ENCODE peak calls at places on chromosomes 16 and 17, in four cellular contexts. J, A, W and Y are unnamed samples.

GRCh38 chr17:9886141-9886930 is 18.7 kb downstream of the RCVRN start:
- DNase-seq in J (peak; percentile 20), A (no peak), W (no peak), Y (no peak)

GRCh38 chr16:88533381-88533831 is 36.8 kb upstream of the ZC3H18 start:
- DNase-seq in J (no peak), A (no peak), W (no peak), Y (no peak)

GRCh38 chr16:2224183-2224486 is 744 bp downstream of the E4F1 start:
- DNase-seq in J (no peak), A (no peak), W (no peak), Y (no peak)

GRCh38 chr17:76268015-76268749 is 3.0 kb downstream of the UBALD2 start:
- DNase-seq in J (peak; percentile 92), A (peak; percentile 92), W (no peak), Y (no peak)

GRCh38 chr17:3959295-3959899 is 4.8 kb downstream of the ATP2A3 start:
- DNase-seq in J (no peak), A (peak; percentile 87), W (no peak), Y (no peak)

GRCh38 chr17:69733171-69734014 is 318.9 kb downstream of the MAP2K6 start:
- DNase-seq in J (no peak), A (no peak), W (no peak), Y (no peak)

GRCh38 chr16:17377360-17378324 is 93.1 kb downstream of the XYLT1 start:
- DNase-seq in J (peak; percentile 54), A (no peak), W (no peak), Y (no peak)

GRCh38 chr17:933168-934083 is 46.1 kb downstream of the NXN start:
- DNase-seq in J (no peak), A (peak; percentile 15), W (no peak), Y (no peak)

GRCh38 chr17:8674344-8675305 is 44.1 kb upstream of the MYH10 start:
- DNase-seq in J (no peak), A (peak; percentile 57), W (no peak), Y (no peak)

GRCh38 chr16:17334096-17334495 is 136.7 kb downstream of the XYLT1 start:
- DNase-seq in J (peak; percentile 81), A (no peak), W (no peak), Y (no peak)

GRCh38 chr17:2138318-2138717 is 83.4 kb downstream of the HIC1 start:
- DNase-seq in J (peak; percentile 52), A (no peak), W (no peak), Y (no peak)

GRCh38 chr17:4073983-4074830 is 68.6 kb downstream of the ZZEF1 start:
- DNase-seq in J (peak; percentile 64), A (no peak), W (no peak), Y (no peak)

GRCh38 chr16:77945126-77945525 is 77.2 kb upstream of the CLEC3A start:
- DNase-seq in J (no peak), A (no peak), W (no peak), Y (no peak)

GRCh38 chr17:59151007-59151406 is 4.0 kb downstream of the SKA2 start:
- DNase-seq in J (no peak), A (no peak), W (no peak), Y (no peak)

GRCh38 chr17:34568953-34569352 is 10.4 kb upstream of the TMEM132E start:
- DNase-seq in J (no peak), A (no peak), W (no peak), Y (no peak)

GRCh38 chr16:86854058-86854621 is 275.8 kb downstream of the FOXL1 start:
- DNase-seq in J (no peak), A (no peak), W (no peak), Y (no peak)

GRCh38 chr17:75078097-75079022 is 9.4 kb upstream of the SLC16A5 start:
- DNase-seq in J (no peak), A (no peak), W (no peak), Y (no peak)

GRCh38 chr17:75079023-75079373 is 8.8 kb upstream of the SLC16A5 start:
- DNase-seq in J (no peak), A (no peak), W (no peak), Y (no peak)

GRCh38 chr17:75075597-75076253 is 12.0 kb upstream of the SLC16A5 start:
- DNase-seq in J (no peak), A (no peak), W (no peak), Y (no peak)

GRCh38 chr17:75077072-75077489 is 10.7 kb upstream of the SLC16A5 start:
- DNase-seq in J (no peak), A (peak; percentile 82), W (no peak), Y (no peak)

GRCh38 chr17:75077490-75078096 is 10.2 kb upstream of the SLC16A5 start:
- DNase-seq in J (peak; percentile 66), A (peak; percentile 85), W (no peak), Y (no peak)
- TF ChIP-seq CTCF in J (peak; percentile 43), A (peak; percentile 20), W (no peak), Y (no peak)

GRCh38 chr16:57042157-57043111 is 49.9 kb upstream of the CPNE2 start:
- DNase-seq in J (peak; percentile 75), A (no peak), W (no peak), Y (no peak)
- TF ChIP-seq CTCF in J (no peak), A (no peak), W (no peak), Y (no peak)

GRCh38 chr16:84881702-84882521 is 62.1 kb downstream of the CRISPLD2 start:
- DNase-seq in J (no peak), A (no peak), W (no peak), Y (no peak)
- TF ChIP-seq CTCF in J (no peak), A (no peak), W (no peak), Y (no peak)

GRCh38 chr17:73585583-73585982 is 58.7 kb downstream of the SDK2 start:
- DNase-seq in J (no peak), A (no peak), W (no peak), Y (no peak)
- TF ChIP-seq CTCF in J (no peak), A (no peak), W (no peak), Y (peak; percentile 34)